ENCODE peak calls at places on chromosomes 4 and X, in nine cellular contexts. E is GM23338; N is GM20000; B is GM12865; S is NCI-H1105 treated with DMSO at 0.1 percent for 48 hours; J is CD4-positive, alpha-beta T cell; P is upper lobe of right lung; V is globus pallidus; I is GF-D8. F is an unnamed sample.

GRCh38 chrX:116823677-116824076 is 360.9 kb upstream of the CT83 start:
- DNase-seq in E (no peak), N (no peak), B (no peak), S (no peak), J (no peak), P (no peak), V (no peak), I (no peak), F (no peak)

GRCh38 chr4:25144870-25145481 is 15.3 kb downstream of the SEPSECS start:
- DNase-seq in E (peak; percentile 29), N (peak; percentile 21), B (peak; percentile 17), S (peak; percentile 25), J (no peak), P (no peak), V (no peak), I (no peak), F (no peak)

GRCh38 chr4:53322696-53323095 is 43.2 kb downstream of the SCFD2 start:
- DNase-seq in E (no peak), N (no peak), B (no peak), S (no peak), J (no peak), P (no peak), V (no peak), I (no peak), F (no peak)

GRCh38 chrX:72107841-72108590 is 23.7 kb downstream of the RTL5 start:
- DNase-seq in E (no peak), N (no peak), B (no peak), S (no peak), J (no peak), P (no peak), V (no peak), I (no peak), F (no peak)

GRCh38 chrX:101550825-101551767 is 749 bp downstream of the ARMCX1 start:
- DNase-seq in E (peak; percentile 68), N (no peak), B (no peak), S (peak; percentile 24), J (no peak), P (peak; percentile 72), V (peak; percentile 57), I (no peak), F (no peak)

GRCh38 chr4:74174941-74175340 is 17.0 kb downstream of the MTHFD2L start:
- DNase-seq in E (no peak), N (no peak), B (no peak), S (no peak), J (no peak), P (no peak), V (no peak), I (no peak), F (no peak)

GRCh38 chr4:139692300-139693012 is 26.8 kb downstream of the MGST2 start:
- DNase-seq in E (peak; percentile 29), N (no peak), B (peak; percentile 5), S (no peak), J (no peak), P (no peak), V (peak; percentile 17), I (no peak), F (no peak)

GRCh38 chrX:54978448-54978847 is 15.5 kb downstream of the PFKFB1 start:
- DNase-seq in E (no peak), N (no peak), B (no peak), S (no peak), J (no peak), P (no peak), V (no peak), I (no peak), F (no peak)

GRCh38 chr4:6343950-6344408 is 74.3 kb downstream of the WFS1 start:
- DNase-seq in E (no peak), N (no peak), B (peak; percentile 36), S (no peak), J (no peak), P (no peak), V (no peak), I (no peak), F (no peak)

GRCh38 chr4:53994382-53994781 is 70.0 kb downstream of the CHIC2 start:
- DNase-seq in E (no peak), N (no peak), B (no peak), S (no peak), J (no peak), P (no peak), V (no peak), I (no peak), F (no peak)

GRCh38 chr4:60201052-60201673 is 999.0 kb upstream of the ADGRL3 start:
- DNase-seq in E (peak; percentile 76), N (peak; percentile 19), B (peak; percentile 62), S (peak; percentile 37), J (no peak), P (no peak), V (peak; percentile 53), I (peak; percentile 10), F (no peak)

GRCh38 chr4:86497131-86497530 is 97.0 kb upstream of the PTPN13 start:
- DNase-seq in E (no peak), N (no peak), B (peak; percentile 25), S (no peak), J (no peak), P (no peak), V (peak; percentile 62), I (no peak), F (no peak)

GRCh38 chr4:47562297-47562696 is 77.2 kb downstream of the ATP10D start:
- DNase-seq in E (no peak), N (no peak), B (no peak), S (no peak), J (no peak), P (no peak), V (no peak), I (no peak), F (no peak)

GRCh38 chrX:53287493-53288138 is 6.2 kb upstream of the IQSEC2 start:
- DNase-seq in E (no peak), N (no peak), B (peak; percentile 7), S (peak; percentile 63), J (peak; percentile 9), P (no peak), V (peak; percentile 51), I (peak; percentile 49), F (no peak)

GRCh38 chr4:13464973-13465372 is 19.2 kb downstream of the RAB28 start:
- DNase-seq in E (no peak), N (no peak), B (no peak), S (no peak), J (no peak), P (no peak), V (no peak), I (no peak), F (no peak)

F was measured in activated T-helper 2 cell treated with anti-CD3 and anti-CD28 coated beads, Interferon-gamma antibody, Interleukin-2, Interleukin-4, amounts not matched to agents 10 μg/mL and 5 μg/mL and 100 μg/mL, durations not matched to agents 14 hours and 24 hours and 36 hours.